ENCODE peak calls at places on chromosomes 5 and 9, in four cellular contexts. S, Q, C and D are unnamed samples.

GRCh38 chr9:2082802-2083201 is 67.7 kb downstream of the SMARCA2 start:
- DNase-seq in Q (no peak), C (no peak), S (no peak), D (no peak)

GRCh38 chr5:59380350-59380951 is 513.1 kb downstream of the PDE4D start:
- DNase-seq in C (peak; percentile 59), Q (no peak), S (peak; percentile 37), D (no peak)

GRCh38 chr5:132414634-132415377 is 45.3 kb downstream of the SLC22A5 start:
- DNase-seq in S (peak; percentile 67), Q (no peak), C (no peak), D (no peak)

GRCh38 chr5:156920042-156920860 is 42.8 kb downstream of the TIMD4 start:
- DNase-seq in Q (no peak), C (no peak), S (no peak), D (no peak)

GRCh38 chr9:84592918-84593317 is 76.6 kb upstream of the NTRK2 start:
- DNase-seq in C (no peak), S (no peak), Q (no peak), D (no peak)

GRCh38 chr5:52481216-52481615 is 306.5 kb upstream of the ITGA1 start:
- DNase-seq in Q (no peak), C (no peak), S (no peak), D (no peak)

GRCh38 chr5:80191991-80192398 is 63.9 kb downstream of the SERINC5 start:
- DNase-seq in Q (no peak), C (peak; percentile 75), S (no peak), D (no peak)

GRCh38 chr9:121732886-121733285 is 81.5 kb downstream of the DAB2IP start:
- DNase-seq in S (no peak), C (no peak), Q (no peak), D (no peak)

GRCh38 chr5:96753848-96754247 is 53.9 kb downstream of the ERAP1 start:
- DNase-seq in C (no peak), S (no peak), Q (no peak), D (no peak)

GRCh38 chr9:99231708-99232107 is 9.6 kb downstream of the SEC61B start:
- DNase-seq in S (no peak), Q (no peak), C (peak; percentile 63), D (no peak)

GRCh38 chr5:62790348-62790747 is 211.7 kb downstream of the LRRC70 start:
- DNase-seq in Q (no peak), C (no peak), S (no peak), D (no peak)

GRCh38 chr9:97176206-97176605 is 131.3 kb upstream of the CCDC180 start:
- DNase-seq in Q (no peak), C (no peak), S (no peak), D (no peak)

GRCh38 chr5:164532226-164532937 is 1027.0 kb downstream of the MAT2B start:
- DNase-seq in S (no peak), Q (no peak), C (no peak), D (no peak)

GRCh38 chr9:89329917-89330316 is 11.6 kb downstream of the SECISBP2 start:
- DNase-seq in Q (no peak), S (no peak), C (no peak), D (no peak)

GRCh38 chr9:8816361-8816760 is 1016.8 kb upstream of the DMAC1 start:
- DNase-seq in Q (no peak), S (no peak), C (peak; percentile 67), D (no peak)

GRCh38 chr9:69931340-69931739 is 110.7 kb downstream of the CFAP95 start:
- DNase-seq in Q (no peak), C (peak; percentile 70), S (no peak), D (no peak)

GRCh38 chr9:31210982-31211570 is 1173.4 kb upstream of the ACO1 start:
- DNase-seq in Q (peak; percentile 75), C (peak; percentile 25), S (no peak), D (no peak)

GRCh38 chr9:125375820-125376219 is 114.2 kb downstream of the GAPVD1 start:
- DNase-seq in S (no peak), Q (no peak), C (no peak), D (no peak)

GRCh38 chr5:154038241-154038603 is 488 bp downstream of the FAM114A2 start:
- DNase-seq in C (no peak), S (peak; percentile 3), Q (peak; percentile 71), D (no peak)

GRCh38 chr5:87141544-87141943 is 126.1 kb upstream of the RASA1 start:
- DNase-seq in S (no peak), C (no peak), Q (no peak), D (no peak)

GRCh38 chr9:129166962-129167557 is 11.0 kb downstream of the IER5L start:
- DNase-seq in C (peak; percentile 87), S (peak; percentile 63), Q (no peak), D (no peak)

GRCh38 chr5:36570268-36570667 is 36.1 kb upstream of the SLC1A3 start:
- DNase-seq in S (no peak), Q (no peak), C (no peak), D (no peak)

GRCh38 chr9:117917873-117918272 is 213.7 kb downstream of the TLR4 start:
- DNase-seq in S (no peak), Q (no peak), C (no peak), D (no peak)

GRCh38 chr9:101028346-101029299 is at the start of gene PLPPR1:
- DNase-seq in S (no peak), C (peak; percentile 84), Q (peak; percentile 66), D (no peak)

GRCh38 chr9:133117271-133118178 is 3.5 kb downstream of the RALGDS start:
- DNase-seq in S (no peak), C (no peak), Q (peak; percentile 77), D (no peak)

GRCh38 chr5:148904440-148904839 is 78.0 kb downstream of the ADRB2 start:
- DNase-seq in C (no peak), Q (no peak), S (no peak), D (no peak)

GRCh38 chr5:24188196-24188595 is 456.6 kb downstream of the CDH10 start:
- DNase-seq in C (no peak), S (no peak), Q (no peak), D (no peak)

GRCh38 chr9:95763006-95763405 is 112.5 kb upstream of the ERCC6L2 start:
- DNase-seq in C (no peak), Q (no peak), S (no peak), D (no peak)

GRCh38 chr5:159048298-159048697 is 51.4 kb downstream of the EBF1 start:
- DNase-seq in C (no peak), S (no peak), Q (no peak), D (no peak)
- H3K4me1 ChIP-seq in C (peaks cover 30% of the 10 kb centered on the region), S (no peaks in the 10 kb centered on the region), Q (peaks cover 10% of the 10 kb centered on the region), D (peaks cover 25% of the 10 kb centered on the region)

GRCh38 chr5:168600409-168600808 is 21.2 kb upstream of the PANK3 start:
- DNase-seq in Q (no peak), C (peak; percentile 62), S (no peak), D (no peak)
- TF ChIP-seq POLR2AphosphoS5 in Q (no peak), C (no peak), S (no peak), D (no peak)

GRCh38 chr5:172163346-172163745 is 24.7 kb downstream of the STK10 start:
- DNase-seq in C (no peak), S (no peak), Q (no peak), D (no peak)
- H3K4me1 ChIP-seq in C (no peaks in the 10 kb centered on the region), S (no peaks in the 10 kb centered on the region), Q (peaks cover 26% of the 10 kb centered on the region), D (no peaks in the 10 kb centered on the region)

DNA sequence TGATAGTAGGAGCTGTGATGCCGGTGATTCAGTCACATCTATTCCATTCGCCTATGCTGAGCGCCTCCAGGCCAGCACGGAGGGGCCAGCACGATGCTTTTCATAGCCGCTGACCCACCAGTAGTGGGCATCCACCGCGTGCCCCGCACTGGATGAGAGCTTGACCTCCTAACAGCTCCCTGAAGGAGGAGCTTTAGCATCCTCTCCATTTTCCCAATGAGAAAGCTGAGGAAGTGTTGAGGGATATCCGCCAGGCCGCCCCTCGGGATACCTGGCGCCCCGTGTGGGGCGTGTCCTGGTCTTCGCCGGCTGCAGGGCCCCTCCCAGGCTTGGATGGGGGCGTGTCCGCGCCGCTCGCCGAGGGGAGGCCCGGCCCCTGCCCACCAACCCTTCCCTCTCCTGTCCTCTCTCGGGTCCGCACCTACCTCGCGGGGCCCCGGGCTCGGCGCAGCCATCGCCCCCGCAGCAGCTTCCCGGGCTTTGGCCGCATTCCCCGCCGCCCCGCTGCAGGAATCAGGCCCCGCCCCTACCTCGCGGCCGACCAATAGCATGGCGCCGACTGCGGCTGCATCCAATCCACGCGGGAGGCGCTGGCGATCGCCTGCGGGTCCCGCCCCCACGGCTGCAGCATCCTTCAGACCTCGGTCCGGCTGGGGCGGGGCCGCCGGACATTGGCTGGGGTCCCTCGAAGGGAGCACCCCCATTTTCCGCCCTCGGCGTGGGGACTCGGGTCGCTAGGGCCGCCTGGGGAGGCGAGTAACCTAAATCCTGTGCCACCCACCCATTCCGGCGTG is at the start of gene PIP5KL1:
- DNase-seq in C (peak; percentile 96), S (peak; percentile 52), Q (peak; percentile 92), D (no peak)
- TF ChIP-seq POLR2AphosphoS5 in C (peak; percentile 78), S (no peak), Q (peak; percentile 81), D (no peak)

DNA sequence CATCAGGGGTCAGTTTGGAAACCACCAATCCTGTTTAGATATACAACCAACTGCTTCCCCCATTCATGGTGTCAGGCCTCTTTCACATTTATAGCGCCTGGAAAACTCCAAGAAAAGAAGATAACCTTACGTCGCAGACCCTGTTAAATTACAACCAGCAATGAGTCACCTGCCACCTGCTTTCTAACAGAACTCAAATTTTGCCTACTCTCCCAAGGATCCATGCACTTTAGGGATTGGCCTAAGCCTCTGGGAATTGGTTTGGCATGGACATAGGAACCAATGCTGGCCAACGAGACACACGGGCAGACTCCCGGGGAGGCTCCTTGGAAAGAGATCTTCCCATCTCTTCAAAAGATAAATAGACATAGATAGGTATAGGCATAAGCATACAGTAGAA is 87.0 kb downstream of the FEM1C start:
- DNase-seq in S (no peak), Q (no peak), C (no peak), D (no peak)
- H3K4me1 ChIP-seq in S (peaks cover 76% of the 10 kb centered on the region), Q (no peaks in the 10 kb centered on the region), C (peaks cover 11% of the 10 kb centered on the region), D (peaks cover 15% of the 10 kb centered on the region)

DNA sequence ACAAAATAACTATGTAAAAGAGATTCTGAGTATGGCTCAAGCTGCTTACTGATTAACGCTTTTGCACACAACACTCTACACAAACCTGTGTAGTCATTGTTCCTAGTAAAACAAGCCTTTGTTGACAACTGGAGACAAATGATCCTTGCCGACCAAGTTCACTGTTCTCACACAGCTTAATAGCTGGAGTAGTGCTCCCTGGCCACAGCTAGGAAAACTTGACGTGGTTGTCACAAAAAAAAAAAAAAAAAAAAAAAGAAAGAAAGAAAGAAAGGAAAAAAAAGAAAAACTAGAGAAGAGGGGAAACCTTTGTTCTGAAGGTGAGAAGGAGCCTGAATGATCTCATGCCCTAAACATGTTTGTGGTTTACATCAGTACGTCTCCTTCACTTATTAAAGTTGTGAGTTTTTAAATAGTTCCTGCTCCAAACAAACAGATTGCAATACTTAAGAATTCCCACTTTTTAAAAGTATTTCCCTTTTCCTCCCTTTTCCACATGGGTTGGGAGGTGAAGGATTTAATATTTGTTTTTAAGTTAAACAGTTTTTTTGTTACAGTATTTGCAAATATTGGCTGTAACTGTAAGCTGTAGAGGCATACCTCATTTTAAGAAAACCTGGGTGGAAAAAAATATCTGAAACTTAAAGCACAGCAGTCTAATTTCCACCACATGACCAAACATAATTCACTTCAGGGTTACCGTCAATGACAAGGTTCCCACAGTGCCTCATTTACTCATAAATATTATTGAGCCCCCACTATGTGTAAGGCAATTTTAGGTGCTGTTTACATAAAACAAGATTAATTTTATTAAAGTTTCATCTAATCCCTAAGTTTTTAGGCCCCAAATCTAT is 63.7 kb downstream of the GLIS3 start:
- DNase-seq in C (no peak), Q (no peak), S (peak; percentile 40), D (no peak)
- TF ChIP-seq POLR2AphosphoS5 in C (no peak), Q (no peak), S (no peak), D (no peak)